ENCODE peak calls at places on chromosomes 6 and 20, in eight cellular contexts. W, Q, K, G, P, B, D and X are unnamed samples.

GRCh38 chr6:161549977-161550655 is 276.3 kb upstream of the AGPAT4 start:
- DNase-seq in W (no peak), Q (no peak), K (no peak), G (no peak), P (no peak), B (no peak), D (no peak), X (no peak)

GRCh38 chr20:20237093-20237959 is 130.6 kb upstream of the INSM1 start:
- DNase-seq in W (no peak), Q (peak), K (no peak), G (peak), P (peak), B (no peak), D (no peak), X (peak)

GRCh38 chr20:21583486-21584168 is 69.8 kb upstream of the NKX2-2 start:
- DNase-seq in W (no peak), Q (no peak), K (no peak), G (no peak), P (no peak), B (peak), D (no peak), X (no peak)

GRCh38 chr6:7052441-7052936 is 55.3 kb upstream of the RREB1 start:
- DNase-seq in W (peak), Q (peak), K (no peak), G (peak), P (peak), B (no peak), D (peak), X (peak)

GRCh38 chr6:1335367-1336037 is 23.6 kb downstream of the FOXQ1 start:
- DNase-seq in W (peak), Q (peak), K (no peak), G (peak), P (peak), B (peak), D (no peak), X (no peak)

GRCh38 chr6:122214605-122215318 is 184.7 kb upstream of the HSF2 start:
- DNase-seq in W (no peak), Q (peak), K (no peak), G (no peak), P (no peak), B (no peak), D (no peak), X (no peak)

GRCh38 chr6:127459231-127459641 is at the start of gene KIAA0408:
- DNase-seq in W (peak), Q (peak), K (no peak), G (peak), P (peak), B (no peak), D (peak), X (peak)

GRCh38 chr20:46681032-46681854 is 8.0 kb downstream of the TP53RK start:
- DNase-seq in W (no peak), Q (no peak), K (no peak), G (peak), P (peak), B (peak), D (peak), X (peak)

GRCh38 chr6:150328744-150329400 is 39.9 kb upstream of the IYD start:
- DNase-seq in W (no peak), Q (no peak), K (no peak), G (no peak), P (no peak), B (no peak), D (no peak), X (no peak)

GRCh38 chr20:61695741-61696140 is 369.9 kb downstream of the TAF4 start:
- DNase-seq in W (no peak), Q (no peak), K (no peak), G (no peak), P (no peak), B (no peak), D (no peak), X (no peak)

GRCh38 chr6:81625216-81625615 is 127.3 kb downstream of the TENT5A start:
- DNase-seq in W (no peak), Q (no peak), K (no peak), G (peak), P (no peak), B (no peak), D (no peak), X (no peak)

GRCh38 chr6:27503436-27504030 is 30.6 kb upstream of the ZNF184 start:
- DNase-seq in W (peak), Q (peak), K (no peak), G (peak), P (peak), B (peak), D (peak), X (peak)

DNA sequence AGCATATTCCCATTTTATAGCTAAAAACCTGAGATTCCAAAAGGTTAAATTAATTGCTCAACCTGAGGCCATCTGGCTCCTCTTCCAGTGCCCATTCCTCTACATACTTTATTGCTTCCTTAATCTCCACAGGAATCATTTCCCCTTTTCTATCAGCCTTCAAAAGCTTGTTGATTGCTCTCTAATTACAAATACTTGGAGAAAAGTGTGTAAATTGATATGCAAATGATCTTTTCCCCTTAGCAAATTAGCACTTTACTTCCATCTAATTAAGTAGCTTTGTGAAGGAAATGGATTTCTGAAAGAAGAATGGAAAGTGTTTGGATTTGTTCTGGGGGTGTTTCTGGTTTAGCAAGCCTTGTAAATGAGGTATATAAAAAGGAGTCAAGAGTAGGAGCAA is 323.3 kb downstream of the GRIK2 start:
- DNase-seq in W (no peak), Q (no peak), K (no peak), G (no peak), P (no peak), B (no peak), D (no peak), X (no peak)
- H3K4me3 ChIP-seq in W (no peak), Q (no peak), K (no peak), G (no peak), P (no peak), B (no peak), D (no peak), X (no peak)

DNA sequence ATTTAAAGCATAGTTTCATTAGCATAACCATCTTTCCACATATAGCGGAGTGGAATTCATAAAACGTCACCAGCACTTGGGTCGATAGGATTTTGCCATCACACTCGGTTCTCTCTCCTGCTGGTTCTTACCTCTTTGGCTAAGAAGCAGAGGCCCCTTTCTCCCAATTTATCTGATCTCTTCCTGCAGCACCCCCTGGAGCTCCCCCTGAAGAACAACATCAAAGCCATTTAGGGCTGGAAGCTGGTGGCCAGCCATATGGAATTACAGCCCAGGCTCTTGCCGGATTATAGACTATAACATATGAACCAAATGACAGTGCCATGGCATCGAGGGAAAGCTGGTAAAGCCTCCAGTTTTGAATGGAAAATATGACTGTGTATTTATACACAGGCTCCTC is 6.4 kb upstream of the KIF6 start:
- DNase-seq in W (no peak), Q (no peak), K (no peak), G (no peak), P (no peak), B (no peak), D (no peak), X (no peak)
- TF ChIP-seq CTCF in W (no peak), Q (no peak), K (peak), G (no peak), P (no peak), B (no peak), D (no peak), X (no peak)

GRCh38 chr20:3613821-3614440 is 49.3 kb downstream of the GFRA4 start:
- DNase-seq in W (no peak), Q (no peak), K (peak), G (no peak), P (peak), B (no peak), D (no peak), X (no peak)
- H3K4me3 ChIP-seq in W (no peak), Q (no peak), K (peak), G (no peak), P (no peak), B (no peak), D (no peak), X (no peak)

GRCh38 chr6:31898200-31899011 is 908 bp upstream of the EHMT2 start:
- DNase-seq in W (no peak), Q (no peak), K (no peak), G (peak), P (peak), B (no peak), D (no peak), X (no peak)
- TF ChIP-seq CTCF in W (no peak), Q (no peak), K (no peak), G (no peak), P (no peak), B (no peak), D (peak), X (no peak)

GRCh38 chr6:100343678-100344077 is 121.0 kb downstream of the SIM1 start:
- DNase-seq in W (no peak), Q (no peak), K (no peak), G (peak), P (peak), B (no peak), D (no peak), X (no peak)

GRCh38 chr6:100346203-100346602 is 118.5 kb downstream of the SIM1 start:
- DNase-seq in W (no peak), Q (no peak), K (no peak), G (no peak), P (no peak), B (no peak), D (no peak), X (no peak)

GRCh38 chr6:100344321-100344720 is 120.4 kb downstream of the SIM1 start:
- DNase-seq in W (no peak), Q (no peak), K (no peak), G (no peak), P (no peak), B (no peak), D (no peak), X (no peak)

GRCh38 chr6:100342830-100343229 is 121.9 kb downstream of the SIM1 start:
- DNase-seq in W (no peak), Q (no peak), K (no peak), G (peak), P (no peak), B (no peak), D (no peak), X (no peak)

DNA sequence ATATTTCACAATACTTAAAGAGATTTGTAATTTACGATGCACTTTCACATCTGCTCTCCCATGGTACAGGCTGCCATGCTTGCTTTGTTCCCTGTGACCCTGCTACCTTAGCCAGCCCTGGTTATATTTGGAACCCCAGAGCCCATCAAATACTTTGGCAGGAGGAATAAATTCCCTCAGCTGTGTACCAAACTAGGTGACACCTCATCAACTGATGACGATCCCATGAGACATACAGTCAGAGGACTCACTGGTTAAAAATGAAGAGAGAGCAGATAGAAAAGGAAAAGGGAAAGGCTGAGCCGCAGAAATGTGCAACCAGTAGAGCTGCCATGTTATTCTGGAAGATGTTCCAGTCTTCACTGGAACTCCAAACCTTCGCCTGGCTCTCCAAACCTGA is 120.0 kb downstream of the SIM1 start:
- DNase-seq in W (no peak), Q (no peak), K (no peak), G (no peak), P (peak), B (no peak), D (no peak), X (no peak)
- H3K4me3 ChIP-seq in W (no peak), Q (no peak), K (no peak), G (no peak), P (no peak), B (no peak), D (no peak), X (no peak)

GRCh38 chr6:169041078-169041477 is 212.6 kb downstream of the THBS2 start:
- DNase-seq in W (no peak), Q (no peak), K (no peak), G (no peak), P (no peak), B (peak), D (no peak), X (no peak)
- TF ChIP-seq CTCF in W (no peak), Q (no peak), K (no peak), G (no peak), P (no peak), B (no peak), D (no peak), X (no peak)

GRCh38 chr20:49481116-49481515 is 1.4 kb downstream of the KCNB1 start:
- DNase-seq in W (no peak), Q (no peak), K (no peak), G (no peak), P (no peak), B (no peak), D (no peak), X (no peak)
- H3K4me3 ChIP-seq in W (no peak), Q (no peak), K (no peak), G (no peak), P (no peak), B (no peak), D (no peak), X (no peak)

DNA sequence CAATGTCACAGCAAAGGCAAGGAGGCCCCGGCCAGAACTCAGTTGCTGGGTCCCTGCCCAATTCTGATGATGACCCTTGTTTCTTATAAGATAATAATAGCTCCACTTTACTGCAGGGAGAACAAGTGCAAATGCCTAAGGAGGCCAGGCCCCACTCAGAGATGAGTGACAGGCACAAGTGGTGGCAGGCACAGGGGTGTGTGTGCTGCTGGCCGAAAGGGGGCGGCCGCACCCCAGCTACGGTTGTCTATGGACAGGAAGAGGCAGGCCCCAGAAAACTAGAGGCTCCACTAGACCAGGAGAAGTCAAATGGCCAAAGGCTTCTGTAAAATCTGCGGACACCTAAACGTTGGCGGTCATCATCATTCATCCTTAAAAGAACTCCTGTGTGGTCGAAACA is 28.5 kb downstream of the GNAS-AS1 start:
- DNase-seq in W (no peak), Q (peak), K (no peak), G (no peak), P (no peak), B (no peak), D (no peak), X (no peak)
- TF ChIP-seq CTCF in W (no peak), Q (peak), K (no peak), G (no peak), P (no peak), B (no peak), D (no peak), X (no peak)

GRCh38 chr20:57293998-57294397 is 27.6 kb upstream of the BMP7 start:
- DNase-seq in W (no peak), Q (no peak), K (no peak), G (no peak), P (no peak), B (no peak), D (no peak), X (no peak)

GRCh38 chr20:57291694-57292093 is 25.3 kb upstream of the BMP7 start:
- DNase-seq in W (no peak), Q (no peak), K (no peak), G (no peak), P (no peak), B (no peak), D (no peak), X (no peak)

GRCh38 chr20:57294558-57294957 is 28.1 kb upstream of the BMP7 start:
- DNase-seq in W (no peak), Q (no peak), K (no peak), G (no peak), P (no peak), B (no peak), D (no peak), X (no peak)

GRCh38 chr20:57291003-57291402 is 24.6 kb upstream of the BMP7 start:
- DNase-seq in W (no peak), Q (no peak), K (no peak), G (no peak), P (no peak), B (no peak), D (no peak), X (no peak)

GRCh38 chr20:57292611-57293010 is 26.2 kb upstream of the BMP7 start:
- DNase-seq in W (no peak), Q (no peak), K (no peak), G (no peak), P (no peak), B (no peak), D (no peak), X (no peak)
- H3K4me3 ChIP-seq in W (no peak), Q (no peak), K (no peak), G (no peak), P (no peak), B (no peak), D (no peak), X (no peak)

DNA sequence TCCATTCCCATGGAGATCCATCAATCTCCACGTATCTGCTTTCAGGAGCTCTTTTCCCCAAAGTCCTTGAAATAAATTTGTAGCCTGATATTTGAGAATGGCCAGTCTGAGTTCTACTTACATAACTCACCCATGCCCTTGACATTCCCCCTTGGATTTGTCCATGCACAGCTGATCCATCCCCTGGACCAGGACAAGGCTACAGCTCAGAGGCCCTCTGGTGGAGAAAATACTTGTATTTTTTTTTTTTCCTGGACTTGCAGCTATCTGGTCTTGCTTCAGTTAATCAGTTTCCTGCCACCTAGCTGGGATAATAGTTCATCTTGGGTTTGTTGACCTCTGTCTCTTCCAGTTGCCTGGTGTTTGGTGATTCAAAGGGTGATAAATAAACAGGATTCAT is 467.6 kb downstream of the DHX35 start:
- DNase-seq in W (no peak), Q (no peak), K (no peak), G (no peak), P (peak), B (no peak), D (no peak), X (no peak)
- TF ChIP-seq CTCF in W (peak), Q (peak), K (no peak), G (no peak), P (peak), B (no peak), D (no peak), X (no peak)